ENCODE peak calls at places on chromosomes 2 and 18, in seven cellular contexts. Z is foreskin fibroblast, E is tibial nerve, X is lower lobe of right lung, G is astrocyte of the spinal cord, Y is kidney, D is neural progenitor cell. K is an unnamed sample.

GRCh38 chr2:17975401-17975800 is 96.9 kb downstream of the KCNS3 start:
- DNase-seq in Z (no peak), E (no peak), X (no peak), G (no peak), Y (no peak), D (no peak), K (no peak)

GRCh38 chr2:146604521-146604920 is 1240.3 kb upstream of the ACVR2A start:
- DNase-seq in Z (no peak), E (no peak), X (no peak), G (no peak), Y (no peak), D (no peak), K (no peak)

GRCh38 chr2:224982226-224982625 is 60.0 kb downstream of the DOCK10 start:
- DNase-seq in Z (no peak), E (no peak), X (no peak), G (peak; percentile 10), Y (no peak), D (no peak), K (no peak)

GRCh38 chr2:208031608-208032019 is 6.3 kb upstream of the PLEKHM3 start:
- DNase-seq in Z (peak; percentile 23), E (no peak), X (peak; percentile 69), G (no peak), Y (no peak), D (no peak), K (no peak)

GRCh38 chr18:67651438-67651837 is 134.9 kb upstream of the DSEL start:
- DNase-seq in Z (peak; percentile 43), E (peak; percentile 46), X (no peak), G (no peak), Y (no peak), D (no peak), K (no peak)

GRCh38 chr2:173150087-173150486 is 74.4 kb downstream of the MAP3K20 start:
- DNase-seq in Z (peak; percentile 72), E (no peak), X (no peak), G (peak; percentile 65), Y (no peak), D (no peak), K (no peak)

GRCh38 chr2:19114754-19115231 is 243.6 kb downstream of the OSR1 start:
- DNase-seq in Z (peak; percentile 24), E (no peak), X (no peak), G (peak; percentile 58), Y (no peak), D (no peak), K (no peak)

GRCh38 chr2:206942799-206943478 is 3.6 kb downstream of the CPO start:
- DNase-seq in Z (no peak), E (no peak), X (no peak), G (no peak), Y (no peak), D (no peak), K (no peak)

GRCh38 chr2:102753563-102754159 is 8.2 kb upstream of the TMEM182 start:
- DNase-seq in Z (peak; percentile 62), E (peak; percentile 11), X (no peak), G (peak; percentile 64), Y (no peak), D (peak; percentile 62), K (peak; percentile 10)

GRCh38 chr2:18299423-18300212 is 260.8 kb downstream of the RDH14 start:
- DNase-seq in Z (peak; percentile 88), E (no peak), X (no peak), G (peak; percentile 84), Y (no peak), D (no peak), K (peak; percentile 84)

GRCh38 chr2:168703926-168704325 is 98.5 kb upstream of the NOSTRIN start:
- DNase-seq in Z (no peak), E (no peak), X (no peak), G (no peak), Y (no peak), D (no peak), K (no peak)

GRCh38 chr2:98518106-98518505 is 73.4 kb downstream of the INPP4A start:
- DNase-seq in Z (no peak), E (no peak), X (no peak), G (no peak), Y (no peak), D (peak; percentile 19), K (no peak)

GRCh38 chr18:55579888-55580287 is 8.1 kb downstream of the TCF4 start:
- DNase-seq in Z (no peak), E (no peak), X (no peak), G (no peak), Y (no peak), D (no peak), K (no peak)

GRCh38 chr2:119694994-119695521 is 16.1 kb downstream of the TMEM177 start:
- DNase-seq in Z (peak; percentile 72), E (no peak), X (no peak), G (peak; percentile 81), Y (no peak), D (no peak), K (no peak)

GRCh38 chr2:42957109-42958035 is 165.0 kb upstream of the HAAO start:
- DNase-seq in Z (peak; percentile 54), E (no peak), X (no peak), G (no peak), Y (peak; percentile 66), D (no peak), K (no peak)

GRCh38 chr2:222837643-222838056 is 23.2 kb upstream of the ACSL3 start:
- DNase-seq in Z (peak; percentile 9), E (no peak), X (no peak), G (no peak), Y (no peak), D (no peak), K (no peak)

GRCh38 chr2:215899111-215900074 is 114.0 kb downstream of the MREG start:
- DNase-seq in Z (peak; percentile 90), E (no peak), X (no peak), G (peak; percentile 39), Y (no peak), D (no peak), K (peak; percentile 70)

GRCh38 chr2:140863713-140864112 is 1267.1 kb downstream of the LRP1B start:
- DNase-seq in Z (peak; percentile 75), E (no peak), X (no peak), G (peak; percentile 74), Y (no peak), D (peak; percentile 53), K (no peak)

GRCh38 chr2:18362696-18363095 is 197.8 kb downstream of the RDH14 start:
- DNase-seq in Z (peak; percentile 95), E (no peak), X (no peak), G (peak; percentile 92), Y (no peak), D (no peak), K (peak; percentile 88)

GRCh38 chr18:46910856-46911255 is 6.5 kb downstream of the PIAS2 start:
- DNase-seq in Z (no peak), E (no peak), X (no peak), G (no peak), Y (no peak), D (no peak), K (no peak)
- TF ChIP-seq CTCF in Z (no peak), E (no peak), X (no peak), G (no peak), Y (no peak), D (no peak), K (no peak)

GRCh38 chr2:233356546-233357308 is 2.4 kb downstream of the DGKD start:
- DNase-seq in Z (no peak), E (no peak), X (no peak), G (no peak), Y (no peak), D (no peak), K (no peak)

GRCh38 chr2:233354971-233355574 is 779 bp downstream of the DGKD start:
- DNase-seq in Z (peak; percentile 46), E (no peak), X (peak; percentile 59), G (peak; percentile 14), Y (peak; percentile 78), D (peak; percentile 31), K (no peak)

GRCh38 chr2:233354500-233354924 is 218 bp downstream of the DGKD start:
- DNase-seq in Z (no peak), E (no peak), X (no peak), G (no peak), Y (peak; percentile 81), D (no peak), K (no peak)

GRCh38 chr2:233353769-233354499 is at the start of gene DGKD:
- DNase-seq in Z (peak; percentile 71), E (peak; percentile 32), X (peak; percentile 75), G (peak; percentile 42), Y (peak; percentile 86), D (peak; percentile 87), K (no peak)

DNA sequence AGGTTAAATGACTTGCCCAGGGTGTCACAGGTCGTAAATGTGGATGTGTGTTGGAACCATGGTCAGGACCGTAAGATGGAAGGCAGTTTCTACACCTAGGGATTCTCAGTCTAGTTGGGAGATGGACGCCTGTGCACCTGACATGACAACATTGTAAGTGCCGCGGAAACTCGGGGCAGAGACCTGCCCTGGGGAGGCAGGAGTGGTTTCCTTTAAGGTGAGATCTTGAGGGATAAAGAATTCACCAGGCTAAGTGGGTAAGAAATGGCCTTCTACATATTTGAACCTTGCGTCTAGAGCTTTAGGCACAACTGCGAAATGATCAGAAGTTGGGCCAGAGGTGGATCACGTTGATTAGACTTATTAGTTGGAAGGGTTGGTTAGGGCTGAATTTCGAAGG is 1.6 kb downstream of the DGKD start:
- DNase-seq in Z (no peak), E (no peak), X (no peak), G (no peak), Y (no peak), D (no peak), K (no peak)
- H3K4me3 ChIP-seq in Z (no peak overlapping the region), E (no peak overlapping the region), X (peak overlapping the region; percentile 75), G (no peak overlapping the region), Y (peak overlapping the region; percentile 85), D (no peak overlapping the region), K (no peak overlapping the region)

GRCh38 chr2:159185401-159186130 is 100.9 kb downstream of the WDSUB1 start:
- DNase-seq in Z (peak; percentile 37), E (no peak), X (no peak), G (peak; percentile 97), Y (no peak), D (peak; percentile 24), K (no peak)
- TF ChIP-seq CTCF in Z (peak; percentile 46), E (no peak), X (peak; percentile 26), G (peak; percentile 73), Y (peak; percentile 63), D (peak; percentile 37), K (peak; percentile 38)

GRCh38 chr2:197502685-197503084 is 2.5 kb downstream of the HSPE1 start:
- DNase-seq in Z (no peak), E (no peak), X (no peak), G (no peak), Y (no peak), D (no peak), K (no peak)
- H3K4me3 ChIP-seq in Z (no peak overlapping the region), E (no peak overlapping the region), X (no peak overlapping the region), G (no peak overlapping the region), Y (peak overlapping the region; percentile 75), D (peak overlapping the region; percentile 75), K (no peak overlapping the region)

GRCh38 chr2:234406085-234406484 is 90.8 kb downstream of the ARL4C start:
- DNase-seq in Z (no peak), E (no peak), X (no peak), G (no peak), Y (no peak), D (no peak), K (no peak)
- TF ChIP-seq CTCF in Z (no peak), E (no peak), X (no peak), G (peak; percentile 19), Y (no peak), D (peak; percentile 14), K (no peak)

GRCh38 chr2:27921880-27922589 is 31.5 kb downstream of the BABAM2 start:
- DNase-seq in Z (no peak), E (no peak), X (no peak), G (no peak), Y (no peak), D (no peak), K (no peak)
- H3K4me3 ChIP-seq in Z (no peak overlapping the region), E (no peak overlapping the region), X (no peak overlapping the region), G (no peak overlapping the region), Y (peak overlapping the region; percentile 18), D (no peak overlapping the region), K (no peak overlapping the region)

GRCh38 chr2:240640939-240641338 is 15.7 kb downstream of the GPR35 start:
- DNase-seq in Z (peak; percentile 60), E (no peak), X (no peak), G (no peak), Y (peak; percentile 65), D (peak; percentile 82), K (no peak)
- TF ChIP-seq CTCF in Z (peak; percentile 29), E (no peak), X (peak; percentile 37), G (peak; percentile 35), Y (no peak), D (peak; percentile 71), K (peak; percentile 56)

K was measured in AG04449.